ENCODE peak calls at places on chromosome 6, in six cellular contexts. N, H, U, E, I and F are unnamed samples.

GRCh38 chr6:22056398-22056797 is 240.4 kb downstream of the PRL start:
- DNase-seq in U (no peak), E (no peak), I (no peak), N (no peak), H (no peak), F (no peak)

GRCh38 chr6:144364208-144364718 is 79.1 kb downstream of the UTRN start:
- DNase-seq in U (no peak), E (no peak), H (no peak), N (no peak), I (no peak), F (no peak)

GRCh38 chr6:20119446-20119845 is 92.8 kb downstream of the MBOAT1 start:
- DNase-seq in I (no peak), H (no peak), N (no peak), U (no peak), E (no peak), F (no peak)

GRCh38 chr6:113447088-113447831 is 409.9 kb upstream of the MARCKS start:
- DNase-seq in H (no peak), I (no peak), N (no peak), E (no peak), U (no peak), F (peak; percentile 72)

GRCh38 chr6:131065112-131065823 is 2.2 kb upstream of the EPB41L2 start:
- DNase-seq in N (no peak), E (no peak), H (no peak), U (no peak), I (no peak), F (no peak)

GRCh38 chr6:73560853-73561407 is 40.1 kb upstream of the EEF1A1 start:
- DNase-seq in E (peak; percentile 71), U (no peak), I (no peak), H (no peak), N (no peak), F (no peak)

GRCh38 chr6:133630651-133631050 is 258.3 kb upstream of the TCF21 start:
- DNase-seq in N (no peak), E (no peak), U (no peak), I (no peak), H (no peak), F (no peak)

GRCh38 chr6:33812669-33813068 is 8.9 kb upstream of the MLN start:
- DNase-seq in I (peak; percentile 42), U (peak; percentile 57), N (peak; percentile 18), H (peak; percentile 92), E (peak; percentile 81), F (no peak)

GRCh38 chr6:128208851-128209580 is 308.2 kb upstream of the THEMIS start:
- DNase-seq in E (no peak), N (no peak), I (no peak), H (no peak), U (no peak), F (no peak)

GRCh38 chr6:132161283-132161682 is 210.1 kb upstream of the CCN2 start:
- DNase-seq in H (peak; percentile 31), N (no peak), U (no peak), I (no peak), E (no peak), F (peak; percentile 35)

GRCh38 chr6:43847741-43848630 is 78.0 kb downstream of the VEGFA start:
- DNase-seq in U (no peak), N (no peak), I (no peak), E (no peak), H (no peak), F (no peak)

GRCh38 chr6:32945106-32945761 is 4.4 kb upstream of the HLA-DMB start:
- DNase-seq in U (no peak), E (no peak), H (no peak), I (no peak), N (no peak), F (no peak)

GRCh38 chr6:107676002-107676401 is 148.1 kb downstream of the SCML4 start:
- DNase-seq in N (no peak), E (no peak), H (no peak), I (no peak), U (no peak), F (no peak)

GRCh38 chr6:7176208-7176607 is 68.4 kb downstream of the RREB1 start:
- DNase-seq in I (peak; percentile 45), N (no peak), H (peak; percentile 33), U (no peak), E (no peak), F (no peak)

GRCh38 chr6:47007657-47008396 is 34.3 kb downstream of the ADGRF1 start:
- DNase-seq in H (no peak), U (no peak), E (no peak), N (no peak), I (no peak), F (no peak)

GRCh38 chr6:101879782-101880181 is 486.3 kb downstream of the GRIK2 start:
- DNase-seq in I (no peak), N (no peak), E (no peak), H (no peak), U (no peak), F (no peak)

GRCh38 chr6:11224252-11224965 is 8.1 kb downstream of the NEDD9 start:
- DNase-seq in E (no peak), H (no peak), N (peak; percentile 8), U (peak; percentile 65), I (no peak), F (no peak)

GRCh38 chr6:134394905-134395304 is 77.0 kb upstream of the SGK1 start:
- DNase-seq in I (no peak), U (no peak), H (no peak), N (no peak), E (no peak), F (no peak)

GRCh38 chr6:40996591-40997247 is 42.3 kb downstream of the UNC5CL start:
- DNase-seq in E (no peak), N (no peak), I (no peak), U (no peak), H (peak; percentile 6), F (no peak)

GRCh38 chr6:89895273-89895874 is 1.1 kb downstream of the GJA10 start:
- DNase-seq in E (no peak), I (no peak), H (peak; percentile 89), N (no peak), U (no peak), F (peak; percentile 1)

GRCh38 chr6:38570750-38571149 is 69.0 kb downstream of the BTBD9 start:
- DNase-seq in E (no peak), U (no peak), H (peak; percentile 3), I (no peak), N (no peak), F (no peak)
- TF ChIP-seq CTCF in E (peak; percentile 42), U (peak; percentile 41), H (peak; percentile 42), I (peak; percentile 46), N (peak; percentile 35), F (peak; percentile 38)

GRCh38 chr6:158955265-158955664 is 44.7 kb downstream of the RSPH3 start:
- DNase-seq in H (no peak), N (no peak), E (no peak), U (no peak), I (no peak), F (no peak)

GRCh38 chr6:158962371-158962770 is 37.6 kb downstream of the RSPH3 start:
- DNase-seq in H (no peak), U (no peak), E (no peak), I (no peak), N (no peak), F (no peak)

GRCh38 chr6:158960046-158960445 is 40.0 kb downstream of the RSPH3 start:
- DNase-seq in I (no peak), N (no peak), E (no peak), H (no peak), U (no peak), F (no peak)

GRCh38 chr6:158959552-158959951 is 40.5 kb downstream of the RSPH3 start:
- DNase-seq in E (no peak), I (no peak), U (no peak), N (no peak), H (no peak), F (no peak)

DNA sequence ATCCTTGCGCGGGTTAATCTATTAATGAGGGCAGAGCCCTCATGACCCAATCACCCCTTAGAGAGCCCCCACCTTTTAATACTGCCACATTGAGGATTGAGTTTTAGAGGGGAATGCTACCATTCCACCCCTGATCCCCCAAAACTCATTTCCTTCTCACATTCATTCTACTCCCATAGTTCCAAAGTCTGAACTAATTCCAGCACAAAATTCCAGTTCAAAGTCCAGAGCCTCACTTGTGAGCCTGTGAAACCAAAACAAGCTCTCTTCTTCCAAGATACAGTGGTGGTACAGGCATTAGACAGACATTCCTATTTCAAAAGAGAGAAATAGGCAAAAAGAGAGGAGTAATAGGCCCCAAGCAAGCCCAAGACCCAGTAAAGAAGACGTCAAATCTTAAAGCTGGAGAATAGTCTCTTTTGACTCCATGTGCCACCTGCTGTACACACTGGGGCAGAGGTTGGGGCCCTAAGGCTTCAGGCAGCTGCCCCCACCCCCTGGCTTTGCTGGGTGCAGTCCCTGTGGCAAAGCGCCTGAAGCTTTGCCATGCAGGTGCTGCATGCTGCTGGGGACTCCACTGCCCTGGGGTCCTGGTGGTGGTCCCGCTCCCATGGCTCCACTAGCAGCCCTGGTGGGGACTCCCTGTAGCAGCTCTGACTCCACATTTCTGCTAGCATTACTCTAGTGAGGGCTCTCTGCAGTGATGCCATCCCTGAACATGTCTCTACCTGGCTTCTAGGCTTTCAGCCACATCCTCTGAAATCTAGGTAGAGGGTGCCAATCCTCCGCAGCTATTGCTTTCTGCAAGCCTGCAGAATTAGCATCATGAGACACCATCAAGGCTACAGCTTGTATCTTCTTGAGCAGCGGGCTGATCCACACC is 41.3 kb downstream of the RSPH3 start:
- DNase-seq in N (peak; percentile 29), U (no peak), I (no peak), H (no peak), E (no peak), F (no peak)
- TF ChIP-seq CTCF in N (peak; percentile 5), U (peak; percentile 21), I (no peak), H (no peak), E (peak; percentile 16), F (no peak)

GRCh38 chr6:153081914-153082313 is 49.2 kb downstream of the RGS17 start:
- DNase-seq in H (no peak), U (no peak), I (no peak), N (no peak), E (no peak), F (no peak)

GRCh38 chr6:153083869-153084268 is 47.2 kb downstream of the RGS17 start:
- DNase-seq in H (no peak), N (no peak), I (no peak), E (no peak), U (no peak), F (no peak)

GRCh38 chr6:153086225-153086990 is 44.7 kb downstream of the RGS17 start:
- DNase-seq in H (no peak), E (no peak), N (no peak), I (no peak), U (no peak), F (no peak)

GRCh38 chr6:153085239-153085638 is 45.8 kb downstream of the RGS17 start:
- DNase-seq in E (no peak), N (no peak), H (no peak), U (no peak), I (no peak), F (no peak)

GRCh38 chr6:153084393-153084792 is 46.7 kb downstream of the RGS17 start:
- DNase-seq in H (no peak), I (no peak), E (no peak), N (no peak), U (no peak), F (no peak)
- TF ChIP-seq CTCF in H (no peak), I (no peak), E (no peak), N (no peak), U (no peak), F (peak; percentile 6)

GRCh38 chr6:160297310-160297709 is 38.7 kb upstream of the SLC22A2 start:
- DNase-seq in N (no peak), E (no peak), I (no peak), U (no peak), H (peak; percentile 4), F (no peak)
- TF ChIP-seq CTCF in N (no peak), E (no peak), I (no peak), U (no peak), H (no peak), F (no peak)